ENCODE peak calls at places on chromosomes 6 and 20, in eight cellular contexts. B is heart right ventricle; H is stimulated activated CD8-positive, alpha-beta memory T cell treated with anti-CD3 and anti-CD28 coated beads, Interleukin-4, amount 100 ng/mL, for 48 hours; Q is posterior cingulate gyrus; A is HuH-7; W is stimulated activated CD4-positive, alpha-beta T cell treated with anti-CD3 and anti-CD28 coated beads, Interleukin-1b, Interleukin-23, amount 100 ng/mL, for 4 hours; M is NCI-H1417; L is mammary epithelial cell. N is an unnamed sample.

GRCh38 chr6:37576336-37576737 is 76.6 kb upstream of the CCDC167 start:
- DNase-seq in B (no peak), H (no peak), Q (no peak), A (no peak), W (no peak), M (no peak), L (peak), N (no peak)

GRCh38 chr6:143513410-143513809 is 1.9 kb upstream of the FUCA2 start:
- DNase-seq in B (peak), H (peak), Q (no peak), A (peak), W (no peak), M (no peak), L (no peak), N (no peak)

GRCh38 chr6:168851460-168852103 is 402.1 kb downstream of the THBS2 start:
- DNase-seq in B (no peak), H (no peak), Q (no peak), A (no peak), W (no peak), M (peak), L (no peak), N (no peak)

GRCh38 chr20:46954490-46955038 is 59.9 kb downstream of the EYA2 start:
- DNase-seq in B (no peak), H (no peak), Q (no peak), A (no peak), W (no peak), M (no peak), L (peak), N (no peak)

GRCh38 chr20:40812415-40813212 is 123.6 kb upstream of the MAFB start:
- DNase-seq in B (no peak), H (no peak), Q (no peak), A (no peak), W (no peak), M (no peak), L (no peak), N (no peak)

GRCh38 chr6:37538107-37538506 is 38.4 kb upstream of the CCDC167 start:
- DNase-seq in B (no peak), H (no peak), Q (no peak), A (peak), W (no peak), M (no peak), L (peak), N (no peak)

GRCh38 chr6:150685860-150686259 is 86.2 kb downstream of the PLEKHG1 start:
- DNase-seq in B (peak), H (peak), Q (no peak), A (peak), W (peak), M (peak), L (peak), N (no peak)

GRCh38 chr6:18245642-18246041 is 18.7 kb downstream of the DEK start:
- DNase-seq in B (no peak), H (peak), Q (no peak), A (no peak), W (no peak), M (no peak), L (peak), N (no peak)

GRCh38 chr6:31525932-31526591 is 2.7 kb upstream of the MCCD1 start:
- DNase-seq in B (no peak), H (peak), Q (no peak), A (no peak), W (no peak), M (no peak), L (no peak), N (no peak)

GRCh38 chr6:106169517-106169916 is 83.4 kb downstream of the PRDM1 start:
- DNase-seq in B (no peak), H (no peak), Q (no peak), A (no peak), W (no peak), M (no peak), L (no peak), N (no peak)

GRCh38 chr6:143806282-143807102 is 36.6 kb upstream of the LTV1 start:
- DNase-seq in B (no peak), H (peak), Q (no peak), A (no peak), W (peak), M (no peak), L (peak), N (no peak)

GRCh38 chr6:106223300-106223930 is 102.1 kb downstream of the ATG5 start:
- DNase-seq in B (no peak), H (peak), Q (peak), A (peak), W (peak), M (peak), L (peak), N (no peak)

GRCh38 chr6:135236732-135237131 is 55.6 kb downstream of the MYB start:
- DNase-seq in B (no peak), H (no peak), Q (no peak), A (no peak), W (no peak), M (no peak), L (no peak), N (no peak)

GRCh38 chr6:135876048-135876447 is 24.5 kb downstream of the PDE7B start:
- DNase-seq in B (no peak), H (no peak), Q (no peak), A (no peak), W (no peak), M (no peak), L (no peak), N (no peak)

GRCh38 chr6:6998194-6998569 is 109.6 kb upstream of the RREB1 start:
- DNase-seq in B (no peak), H (no peak), Q (no peak), A (no peak), W (no peak), M (peak), L (no peak), N (no peak)

GRCh38 chr20:5504061-5504739 is 187.4 kb upstream of the PROKR2 start:
- DNase-seq in B (peak), H (no peak), Q (peak), A (peak), W (no peak), M (no peak), L (no peak), N (no peak)

GRCh38 chr6:26284537-26285142 is 80.4 kb upstream of the BTN3A2 start:
- DNase-seq in B (peak), H (peak), Q (no peak), A (no peak), W (no peak), M (peak), L (peak), N (peak)

GRCh38 chr6:47603995-47604394 is 94.4 kb upstream of the ADGRF4 start:
- DNase-seq in B (no peak), H (no peak), Q (no peak), A (no peak), W (no peak), M (no peak), L (no peak), N (no peak)

GRCh38 chr6:39137235-39137634 is 22.2 kb upstream of the SAYSD1 start:
- DNase-seq in B (no peak), H (peak), Q (no peak), A (peak), W (no peak), M (no peak), L (peak), N (no peak)

GRCh38 chr20:32231245-32231644 is 23.6 kb downstream of the POFUT1 start:
- DNase-seq in B (no peak), H (no peak), Q (no peak), A (no peak), W (no peak), M (no peak), L (no peak), N (no peak)

GRCh38 chr6:24006246-24006645 is 119.8 kb upstream of the NRSN1 start:
- DNase-seq in B (no peak), H (no peak), Q (no peak), A (peak), W (no peak), M (no peak), L (no peak), N (no peak)

GRCh38 chr6:1388081-1388926 is 1.1 kb upstream of the FOXF2 start:
- DNase-seq in B (no peak), H (no peak), Q (no peak), A (peak), W (no peak), M (no peak), L (no peak), N (no peak)

GRCh38 chr20:18984238-18985200 is 170.9 kb downstream of the SCP2D1 start:
- DNase-seq in B (no peak), H (no peak), Q (no peak), A (no peak), W (no peak), M (no peak), L (no peak), N (no peak)

GRCh38 chr6:109927052-109927451 is 51.1 kb upstream of the GPR6 start:
- DNase-seq in B (no peak), H (no peak), Q (no peak), A (no peak), W (no peak), M (no peak), L (no peak), N (no peak)

GRCh38 chr20:12947691-12948090 is 61.1 kb upstream of the SPTLC3 start:
- DNase-seq in B (no peak), H (no peak), Q (no peak), A (no peak), W (no peak), M (no peak), L (no peak), N (no peak)

GRCh38 chr20:61118429-61119224 is 133.4 kb upstream of the CDH4 start:
- DNase-seq in B (no peak), H (no peak), Q (no peak), A (no peak), W (no peak), M (no peak), L (no peak), N (no peak)

GRCh38 chr6:17565399-17565798 is 34.7 kb upstream of the FAM8A1 start:
- DNase-seq in B (no peak), H (no peak), Q (no peak), A (no peak), W (no peak), M (no peak), L (no peak), N (no peak)

GRCh38 chr6:53793318-53793975 is 1.4 kb upstream of the LRRC1 start:
- DNase-seq in B (peak), H (peak), Q (peak), A (peak), W (peak), M (peak), L (peak), N (peak)

GRCh38 chr20:20710847-20711315 is 1.6 kb downstream of the RALGAPA2 start:
- DNase-seq in B (no peak), H (no peak), Q (no peak), A (peak), W (no peak), M (no peak), L (peak), N (no peak)

GRCh38 chr6:169046483-169047192 is 207.0 kb downstream of the THBS2 start:
- DNase-seq in B (no peak), H (no peak), Q (no peak), A (no peak), W (no peak), M (no peak), L (peak), N (no peak)

GRCh38 chr6:113695506-113695905 is 161.6 kb upstream of the MARCKS start:
- DNase-seq in B (no peak), H (no peak), Q (no peak), A (peak), W (no peak), M (no peak), L (no peak), N (no peak)

GRCh38 chr6:42598300-42598699 is 34.5 kb downstream of the UBR2 start:
- DNase-seq in B (no peak), H (no peak), Q (no peak), A (no peak), W (no peak), M (no peak), L (no peak), N (no peak)

GRCh38 chr6:111263837-111264236 is 176.5 kb downstream of the SLC16A10 start:
- DNase-seq in B (no peak), H (no peak), Q (no peak), A (no peak), W (no peak), M (no peak), L (peak), N (no peak)

GRCh38 chr20:2524435-2525272 is 11.7 kb upstream of the TMC2 start:
- DNase-seq in B (peak), H (peak), Q (peak), A (peak), W (peak), M (peak), L (peak), N (peak)

GRCh38 chr6:134665029-134665723 is 284.7 kb downstream of the ALDH8A1 start:
- DNase-seq in B (no peak), H (no peak), Q (no peak), A (no peak), W (no peak), M (no peak), L (no peak), N (no peak)

GRCh38 chr6:77034161-77034560 is 429.1 kb downstream of the HTR1B start:
- DNase-seq in B (no peak), H (no peak), Q (no peak), A (no peak), W (no peak), M (no peak), L (peak), N (no peak)

GRCh38 chr6:90127589-90127988 is 169.1 kb downstream of the BACH2 start:
- DNase-seq in B (no peak), H (no peak), Q (no peak), A (no peak), W (no peak), M (peak), L (no peak), N (no peak)

GRCh38 chr6:161216616-161217205 is 57.1 kb downstream of the AGPAT4 start:
- DNase-seq in B (no peak), H (no peak), Q (no peak), A (no peak), W (no peak), M (no peak), L (no peak), N (no peak)

GRCh38 chr6:168272379-168273011 is 47.1 kb downstream of the DACT2 start:
- DNase-seq in B (no peak), H (no peak), Q (no peak), A (no peak), W (no peak), M (no peak), L (no peak), N (no peak)

GRCh38 chr6:161003336-161003735 is 11.8 kb downstream of the MAP3K4 start:
- DNase-seq in B (no peak), H (no peak), Q (no peak), A (no peak), W (no peak), M (no peak), L (no peak), N (no peak)

N was measured in activated B cell treated with CpG ODN at 0.5 μM for 24 hours.